ENCODE peak calls at places on chromosomes 16 and 17, in nine cellular contexts. G, A, M, P, K, E, Y, L and F are unnamed samples.

GRCh38 chr16:16857012-16857411 is 478.1 kb downstream of the NPIPA7 start:
- DNase-seq in G (no peak), L (no peak), P (no peak), M (no peak), Y (no peak), A (no peak), K (no peak), E (no peak), F (no peak)

GRCh38 chr17:74760404-74761105 is 12.1 kb downstream of the NHERF1 start:
- DNase-seq in M (no peak), L (no peak), P (peak; percentile 11), G (no peak), E (no peak), Y (no peak), K (no peak), A (no peak), F (peak; percentile 95)

GRCh38 chr16:67860589-67861398 is 12.1 kb upstream of the EDC4 start:
- DNase-seq in E (no peak), P (no peak), A (no peak), Y (peak; percentile 72), G (no peak), K (no peak), M (no peak), L (no peak), F (no peak)

GRCh38 chr16:87266846-87267245 is 50.3 kb downstream of the C16orf95 start:
- DNase-seq in M (no peak), L (no peak), K (no peak), E (no peak), Y (no peak), G (no peak), A (no peak), P (no peak), F (no peak)

GRCh38 chr17:82120148-82120547 is 22.1 kb upstream of the FASN start:
- DNase-seq in A (no peak), Y (peak; percentile 52), P (peak; percentile 76), G (no peak), K (no peak), L (no peak), E (no peak), M (no peak), F (no peak)

GRCh38 chr17:66713533-66714042 is 121.3 kb upstream of the CACNG5 start:
- DNase-seq in M (no peak), Y (no peak), A (no peak), G (no peak), E (no peak), L (no peak), K (no peak), P (no peak), F (peak; percentile 2)

GRCh38 chr17:83189673-83190385 is 110.4 kb downstream of the METRNL start:
- DNase-seq in P (no peak), Y (peak; percentile 95), K (peak; percentile 53), G (no peak), M (no peak), A (peak; percentile 53), E (peak; percentile 18), L (no peak), F (peak; percentile 10)

GRCh38 chr17:62627219-62627903 is at the start of gene MRC2:
- DNase-seq in K (peak; percentile 47), M (peak; percentile 35), E (peak; percentile 50), G (no peak), P (no peak), L (peak; percentile 87), A (peak; percentile 53), Y (peak; percentile 76), F (no peak)

GRCh38 chr16:28210979-28211505 is 723 bp downstream of the XPO6 start:
- DNase-seq in P (peak; percentile 70), E (peak; percentile 22), Y (peak; percentile 68), K (peak; percentile 31), A (peak; percentile 82), M (peak; percentile 77), L (peak; percentile 72), G (no peak), F (peak; percentile 82)

GRCh38 chr17:65553009-65553645 is 8.3 kb downstream of the AXIN2 start:
- DNase-seq in E (no peak), Y (no peak), G (no peak), A (peak; percentile 13), K (no peak), M (no peak), L (peak; percentile 87), P (no peak), F (no peak)

DNA sequence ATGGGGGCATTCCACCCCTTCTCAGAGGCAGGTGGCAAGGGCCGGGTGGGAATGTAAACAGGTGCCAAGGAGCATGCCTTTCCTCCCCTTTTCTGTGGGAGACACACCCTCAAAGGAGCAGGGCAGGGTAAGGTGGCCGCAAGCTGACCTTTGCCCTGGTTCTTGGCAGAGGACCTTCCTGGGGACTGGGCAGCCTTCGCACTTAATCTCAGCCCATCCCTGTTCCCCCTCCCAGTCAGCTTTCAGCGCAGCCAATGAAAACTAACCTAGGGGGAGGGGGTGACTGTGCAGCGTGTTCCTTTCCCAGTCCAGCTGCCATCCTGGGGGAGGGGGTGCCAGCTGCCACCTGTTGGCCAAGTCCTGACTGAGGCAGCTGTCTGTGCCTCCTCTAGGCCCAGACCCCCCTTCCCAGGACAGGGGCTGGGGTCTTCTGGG is 2.8 kb downstream of the TRAF4 start:
- DNase-seq in L (no peak), M (peak; percentile 88), K (no peak), G (no peak), Y (no peak), E (no peak), P (no peak), A (peak; percentile 84), F (no peak)
- TF ChIP-seq CTCF in L (no peak), M (no peak), K (no peak), G (no peak), Y (no peak), E (no peak), P (no peak), A (no peak), F (no peak)

GRCh38 chr17:50480854-50481490 is 2.3 kb downstream of the RSAD1 start:
- DNase-seq in L (no peak), E (no peak), P (no peak), A (no peak), G (no peak), M (no peak), Y (no peak), K (no peak), F (no peak)

GRCh38 chr17:50477976-50478375 is 684 bp upstream of the RSAD1 start:
- DNase-seq in Y (no peak), M (no peak), L (no peak), P (no peak), K (no peak), A (peak; percentile 30), G (no peak), E (no peak), F (no peak)

GRCh38 chr17:50478391-50479361 is at the start of gene RSAD1:
- DNase-seq in Y (peak; percentile 87), M (peak; percentile 90), E (peak; percentile 81), L (peak; percentile 93), K (peak; percentile 65), A (peak; percentile 93), P (peak; percentile 83), G (peak; percentile 47), F (peak; percentile 90)

GRCh38 chr17:50480142-50480764 is 1.6 kb downstream of the RSAD1 start:
- DNase-seq in Y (no peak), P (no peak), G (no peak), M (no peak), K (no peak), L (no peak), A (peak; percentile 5), E (no peak), F (no peak)

GRCh38 chr17:50479522-50480141 is 972 bp downstream of the RSAD1 start:
- DNase-seq in L (peak; percentile 86), E (peak; percentile 71), K (peak; percentile 59), Y (peak; percentile 81), G (peak; percentile 22), M (peak; percentile 86), P (peak; percentile 71), A (peak; percentile 85), F (peak; percentile 85)
- H3K4me1 ChIP-seq in L (peaks cover 2% of the 10 kb centered on the region), E (no peaks in the 10 kb centered on the region), K (no peaks in the 10 kb centered on the region), Y (peaks cover 12% of the 10 kb centered on the region), G (peaks cover 15% of the 10 kb centered on the region), M (peaks cover 22% of the 10 kb centered on the region), P (peaks cover 20% of the 10 kb centered on the region), A (peaks cover 24% of the 10 kb centered on the region), F (peaks cover 25% of the 10 kb centered on the region)

DNA sequence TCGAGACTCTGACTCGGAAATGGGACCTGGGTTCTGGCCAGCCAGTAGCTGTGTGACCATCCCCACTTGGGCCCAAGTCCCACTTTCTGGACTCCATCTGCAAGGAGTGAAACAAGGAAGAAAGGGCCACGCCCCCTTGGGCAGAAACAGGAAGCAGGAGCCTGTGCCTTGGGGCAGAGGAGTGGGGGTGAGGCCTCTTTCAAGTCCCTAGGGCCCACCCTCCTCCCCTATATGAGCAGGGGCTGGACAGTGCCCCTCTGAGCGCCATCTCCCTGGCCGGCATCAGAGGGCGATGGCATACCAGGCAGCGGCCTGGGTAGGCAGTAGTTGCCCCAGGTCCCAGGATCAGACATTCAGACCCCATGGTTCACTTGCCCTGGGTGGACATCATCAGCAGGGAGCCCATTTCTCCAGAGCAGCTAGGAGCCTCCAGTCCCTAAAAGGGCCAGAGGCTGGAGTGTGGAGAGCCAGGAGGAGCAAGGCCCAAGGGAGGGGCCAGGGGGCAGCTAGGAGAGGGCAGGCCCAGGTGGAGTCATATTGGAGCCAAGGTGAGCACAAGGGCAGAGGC is 7.1 kb downstream of the BCAR1 start:
- DNase-seq in A (peak; percentile 64), P (no peak), E (peak; percentile 70), L (peak; percentile 83), Y (peak; percentile 79), K (peak; percentile 47), G (no peak), M (peak; percentile 63), F (peak; percentile 60)
- TF ChIP-seq CTCF in A (no peak), P (no peak), E (no peak), L (no peak), Y (no peak), K (no peak), G (no peak), M (no peak), F (no peak)

DNA sequence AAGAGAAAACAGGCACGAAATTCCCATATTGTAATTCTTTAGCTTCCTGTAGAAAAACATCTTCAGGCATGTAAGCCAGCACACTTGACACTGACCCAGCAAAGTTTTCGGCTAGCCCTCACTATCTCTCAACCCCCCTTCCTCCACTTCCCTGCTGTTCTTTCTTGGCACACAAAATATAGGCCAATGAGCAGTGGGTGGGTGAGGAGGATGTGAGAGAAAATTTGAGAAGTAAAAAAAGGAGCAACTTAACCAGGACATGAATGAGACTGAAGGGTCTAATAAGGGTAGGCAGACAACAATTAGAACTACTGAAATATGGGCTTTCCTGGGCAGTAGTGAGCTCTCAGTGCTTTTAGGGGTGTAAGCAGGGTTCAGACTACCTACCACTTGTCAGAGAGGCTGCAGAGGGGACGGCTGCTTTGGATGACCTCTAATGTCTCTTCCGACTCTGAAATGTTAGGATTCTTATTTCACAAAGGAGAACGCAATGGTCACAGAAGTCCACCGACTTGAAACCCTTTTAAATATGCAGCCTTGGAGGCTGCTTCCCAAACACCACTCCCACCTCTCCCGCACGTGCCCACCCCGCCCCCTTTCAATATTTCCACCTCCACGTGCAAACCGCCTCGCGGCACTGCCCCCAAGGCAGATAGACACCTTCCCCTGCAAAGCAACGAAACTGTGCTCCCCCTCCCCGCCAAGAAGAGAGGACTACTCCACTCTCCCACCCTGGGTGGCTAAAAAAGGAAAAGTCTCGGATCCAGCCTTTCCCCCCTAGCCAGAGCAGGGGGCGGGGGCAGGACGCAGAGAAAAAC is 884 bp downstream of the MBTD1 start:
- DNase-seq in Y (no peak), G (no peak), M (peak; percentile 34), K (peak; percentile 6), A (peak; percentile 56), P (no peak), E (no peak), L (peak; percentile 44), F (peak; percentile 38)
- H3K4me1 ChIP-seq in Y (peaks cover 6% of the 10 kb centered on the region), G (peaks cover 44% of the 10 kb centered on the region), M (peaks cover 38% of the 10 kb centered on the region), K (peaks cover 5% of the 10 kb centered on the region), A (peaks cover 28% of the 10 kb centered on the region), P (peaks cover 47% of the 10 kb centered on the region), E (no peaks in the 10 kb centered on the region), L (peaks cover 30% of the 10 kb centered on the region), F (peaks cover 53% of the 10 kb centered on the region)

GRCh38 chr16:85286970-85287814 is 174.9 kb upstream of the CIBAR2 start:
- DNase-seq in E (no peak), M (no peak), K (no peak), P (no peak), G (no peak), L (peak; percentile 38), A (no peak), Y (peak; percentile 84), F (peak; percentile 80)
- TF ChIP-seq CTCF in E (no peak), M (no peak), K (no peak), P (no peak), G (no peak), L (no peak), A (no peak), Y (peak; percentile 51), F (no peak)